ENCODE peak calls at places on chromosomes 6 and 20, in four cellular contexts. W, G, V and U are unnamed samples.

GRCh38 chr6:52284131-52284459 is 447 bp downstream of the MCM3 start:
- DNase-seq in V (peak), W (no peak), G (no peak), U (peak)

GRCh38 chr20:818001-818664 is 15.4 kb upstream of the FAM110A start:
- DNase-seq in V (no peak), W (no peak), G (no peak), U (peak)

GRCh38 chr20:62066339-62066982 is 780 bp upstream of the TAF4 start:
- DNase-seq in W (peak), V (peak), G (peak), U (peak)

GRCh38 chr20:49360242-49360968 is 82.5 kb upstream of the ZNFX1 start:
- DNase-seq in V (no peak), W (no peak), G (no peak), U (no peak)

GRCh38 chr20:62602550-62602949 is 39.8 kb upstream of the SLCO4A1 start:
- DNase-seq in V (no peak), G (peak), W (no peak), U (peak)

GRCh38 chr20:37475258-37475657 is 45.8 kb upstream of the NNAT start:
- DNase-seq in W (no peak), V (no peak), G (no peak), U (peak)

GRCh38 chr6:161135695-161136591 is 137.9 kb downstream of the AGPAT4 start:
- DNase-seq in G (no peak), W (no peak), V (no peak), U (peak)

GRCh38 chr6:125191916-125192609 is 38.5 kb downstream of the TPD52L1 start:
- DNase-seq in G (peak), W (peak), V (peak), U (no peak)

GRCh38 chr6:33577106-33577535 is 3.0 kb downstream of the BAK1 start:
- DNase-seq in G (no peak), V (peak), W (peak), U (peak)

GRCh38 chr20:21286775-21287174 is 16.4 kb upstream of the XRN2 start:
- DNase-seq in W (no peak), V (no peak), G (no peak), U (no peak)

GRCh38 chr20:25083141-25083772 is 1.3 kb upstream of the VSX1 start:
- DNase-seq in W (no peak), V (no peak), G (no peak), U (no peak)

GRCh38 chr20:25082498-25082873 is 545 bp upstream of the VSX1 start:
- DNase-seq in W (peak), V (no peak), G (no peak), U (peak)

GRCh38 chr20:25084616-25085187 is 2.8 kb upstream of the VSX1 start:
- DNase-seq in W (no peak), G (no peak), V (no peak), U (no peak)

GRCh38 chr20:25085756-25086495 is 4.0 kb upstream of the VSX1 start:
- DNase-seq in W (no peak), V (no peak), G (no peak), U (no peak)

GRCh38 chr20:25083773-25084615 is 2.1 kb upstream of the VSX1 start:
- DNase-seq in W (no peak), G (no peak), V (no peak), U (peak)
- TF ChIP-seq CTCF in W (no peak), G (no peak), V (no peak), U (no peak)

DNA sequence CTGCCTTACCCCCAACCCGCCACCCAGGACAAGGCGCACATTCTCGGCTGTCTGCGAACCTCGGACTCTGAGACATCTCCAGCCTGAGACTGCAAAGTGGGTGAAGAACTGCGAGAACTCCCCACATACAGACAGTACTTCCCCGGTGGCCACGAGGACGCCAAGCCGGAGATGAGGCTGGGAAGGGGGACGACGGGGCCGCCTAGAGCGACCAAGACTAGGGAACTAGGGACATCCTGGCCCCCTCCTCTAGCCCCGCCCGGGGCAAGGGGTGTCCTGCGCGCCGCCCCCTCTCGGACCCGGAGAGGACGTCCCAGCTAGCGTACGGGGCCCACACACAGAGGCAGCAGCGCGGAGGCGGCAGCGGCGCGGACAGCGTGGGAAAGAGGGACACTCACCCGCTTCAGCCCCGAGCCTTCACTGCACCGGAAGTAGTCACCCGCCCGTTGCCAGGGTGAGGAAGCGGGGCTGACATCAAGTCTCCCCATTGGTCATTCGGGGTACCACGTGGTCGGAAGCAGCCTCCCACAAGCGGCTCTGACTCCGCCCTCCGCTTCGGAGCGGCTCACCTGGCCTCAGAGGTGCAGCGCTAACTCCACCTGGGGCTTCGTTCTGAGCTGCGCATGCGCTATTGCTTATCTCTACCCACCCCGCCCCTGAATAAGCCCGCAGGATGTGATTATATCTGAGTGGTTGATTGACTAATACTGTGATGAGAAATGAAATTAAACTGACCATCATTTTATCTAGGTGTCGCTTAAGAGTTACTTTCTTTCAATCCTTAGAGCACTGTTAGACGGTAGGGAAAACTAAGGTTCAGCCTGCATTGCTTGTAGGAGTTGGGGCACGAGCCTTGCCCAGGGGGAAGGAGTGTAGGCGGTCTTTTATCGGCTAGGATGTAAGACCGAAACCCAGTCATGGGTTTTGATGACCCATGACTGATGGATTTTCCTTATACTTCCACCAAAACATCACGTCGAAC is at the start of gene TASP1:
- DNase-seq in V (peak), W (peak), G (peak), U (peak)
- TF ChIP-seq POLR2A in V (peak), W (peak), G (peak), U (no peak)

GRCh38 chr6:12393100-12393499 is 102.9 kb downstream of the EDN1 start:
- DNase-seq in G (no peak), V (no peak), W (no peak), U (no peak)

GRCh38 chr6:12392490-12392889 is 102.3 kb downstream of the EDN1 start:
- DNase-seq in W (no peak), G (no peak), V (no peak), U (no peak)

GRCh38 chr6:12391472-12391871 is 101.3 kb downstream of the EDN1 start:
- DNase-seq in G (no peak), W (no peak), V (no peak), U (no peak)

GRCh38 chr6:12394170-12394569 is 104.0 kb downstream of the EDN1 start:
- DNase-seq in G (no peak), W (no peak), V (no peak), U (no peak)

DNA sequence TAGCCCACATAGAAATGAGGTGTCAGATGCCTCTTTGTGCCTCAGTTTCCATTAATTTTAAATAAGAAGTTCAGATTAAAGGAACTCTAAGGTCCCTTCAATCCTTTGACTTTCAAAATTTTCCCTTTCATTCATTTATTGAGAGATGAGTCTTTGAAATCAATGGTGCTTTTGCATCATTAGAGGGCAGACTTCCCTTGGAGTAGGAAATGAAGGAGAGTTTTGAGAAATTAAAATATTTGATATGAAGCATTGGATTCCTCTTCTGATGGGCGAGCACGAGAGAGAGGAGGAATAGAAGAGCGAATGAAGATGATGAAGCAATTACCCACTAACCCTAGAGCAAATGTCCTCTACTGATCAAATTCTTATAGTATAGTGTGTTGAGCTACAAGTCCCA is 105.7 kb downstream of the EDN1 start:
- DNase-seq in V (no peak), G (no peak), W (no peak), U (no peak)
- TF ChIP-seq CTCF in V (no peak), G (no peak), W (no peak), U (no peak)

GRCh38 chr20:2463616-2464365 is 6.8 kb downstream of the SNRPB start:
- DNase-seq in V (no peak), G (no peak), W (no peak), U (no peak)
- TF ChIP-seq POLR2A in V (no peak), G (no peak), W (no peak), U (no peak)

DNA sequence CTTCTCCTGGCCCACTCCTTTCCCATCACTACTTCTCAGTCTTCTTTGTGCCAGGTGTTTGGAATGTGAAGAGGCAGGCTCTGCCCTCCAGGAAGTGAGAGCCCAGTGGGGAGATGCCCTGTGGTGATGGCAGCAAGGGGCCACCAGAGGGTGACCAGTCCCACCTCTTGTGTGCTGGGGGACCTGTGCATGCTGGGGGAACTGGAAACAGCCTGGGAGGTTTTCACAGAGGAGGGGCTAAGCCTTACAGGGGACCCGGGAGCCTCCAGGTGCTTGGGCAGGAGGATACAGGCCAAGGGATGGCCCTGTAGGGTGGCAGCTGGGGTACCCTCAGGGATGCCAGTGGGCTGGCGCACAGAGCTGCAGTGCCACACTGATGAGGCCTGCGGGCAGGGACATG is 72.3 kb downstream of the RAMACL start:
- DNase-seq in W (no peak), V (no peak), G (no peak), U (peak)
- TF ChIP-seq CTCF in W (no peak), V (no peak), G (no peak), U (no peak)

GRCh38 chr6:130020106-130020851 is 1.9 kb downstream of the L3MBTL3 start:
- DNase-seq in G (peak), W (peak), V (peak), U (peak)

GRCh38 chr6:130018830-130019795 is 732 bp downstream of the L3MBTL3 start:
- DNase-seq in G (no peak), W (peak), V (peak), U (peak)

GRCh38 chr6:130019796-130020105 is 1.4 kb downstream of the L3MBTL3 start:
- DNase-seq in G (no peak), V (no peak), W (no peak), U (no peak)

GRCh38 chr6:130018292-130018829 is at the start of gene L3MBTL3:
- DNase-seq in V (peak), W (peak), G (peak), U (peak)

DNA sequence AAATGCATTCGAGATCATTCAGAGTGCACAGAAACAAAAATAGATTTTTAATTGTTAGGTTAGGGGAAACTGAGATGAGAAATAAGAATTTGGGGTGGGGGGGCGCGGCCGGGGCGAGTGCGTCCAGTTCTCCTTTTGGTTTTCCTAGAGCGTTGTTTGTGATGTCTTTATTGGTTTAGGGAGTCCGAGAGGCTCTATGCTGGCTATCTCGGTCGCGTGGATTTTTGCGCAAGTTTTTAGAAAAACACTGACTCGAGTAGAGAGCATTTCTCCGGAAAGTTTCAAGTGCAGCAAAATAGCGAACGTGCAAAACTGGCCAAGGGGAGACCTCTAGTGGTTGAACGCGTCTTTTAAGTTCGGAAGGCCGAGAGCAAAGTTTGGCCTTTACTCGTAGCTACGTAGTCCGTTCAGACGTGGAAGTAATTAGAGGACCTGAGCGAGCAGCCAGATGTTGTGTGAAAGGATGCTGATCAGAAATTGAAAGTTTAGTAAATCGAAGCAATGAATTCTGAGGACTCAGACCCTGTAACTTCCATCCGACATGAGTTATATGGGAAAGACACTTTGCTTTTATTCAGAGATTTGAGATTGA is 2.6 kb downstream of the L3MBTL3 start:
- DNase-seq in G (peak), V (peak), W (peak), U (peak)
- TF ChIP-seq POLR2A in G (no peak), V (no peak), W (no peak), U (no peak)

GRCh38 chr6:113039013-113039412 is 691.9 kb downstream of the RFPL4B start:
- DNase-seq in W (no peak), G (no peak), V (no peak), U (no peak)
- TF ChIP-seq CTCF in W (no peak), G (no peak), V (no peak), U (no peak)